ENCODE peak calls at places on chromosome 21, in five cellular contexts. One of them, this sample, is unnamed.

GRCh38 chr21:26849428-26850115 is 4.4 kb upstream of the ADAMTS1 start:
- DNase-seq in DND-41: no peak
- DNase-seq in endodermal cell: no peak
- DNase-seq in IMR-90: peak; percentile 80
- DNase-seq in fibroblast of lung: peak; percentile 85
- DNase-seq in this sample: no peak

GRCh38 chr21:14877581-14878228 is 187.1 kb downstream of the NRIP1 start:
- DNase-seq in DND-41: no peak
- DNase-seq in endodermal cell: no peak
- DNase-seq in IMR-90: peak; percentile 49
- DNase-seq in fibroblast of lung: peak; percentile 47
- DNase-seq in this sample: no peak

GRCh38 chr21:26130249-26130896 is 40.2 kb downstream of the APP start:
- DNase-seq in DND-41: no peak
- DNase-seq in endodermal cell: no peak
- DNase-seq in IMR-90: peak; percentile 82
- DNase-seq in fibroblast of lung: peak; percentile 76
- DNase-seq in this sample: no peak

GRCh38 chr21:15894596-15894995 is 164.8 kb downstream of the USP25 start:
- DNase-seq in DND-41: no peak
- DNase-seq in endodermal cell: no peak
- DNase-seq in IMR-90: peak; percentile 38
- DNase-seq in fibroblast of lung: peak; percentile 56
- DNase-seq in this sample: no peak

GRCh38 chr21:35976929-35977328 is 83.4 kb downstream of the SETD4 start:
- DNase-seq in DND-41: no peak
- DNase-seq in endodermal cell: no peak
- DNase-seq in IMR-90: no peak
- DNase-seq in fibroblast of lung: no peak
- DNase-seq in this sample: no peak

GRCh38 chr21:26055010-26055409 is 115.6 kb downstream of the APP start:
- DNase-seq in DND-41: no peak
- DNase-seq in endodermal cell: no peak
- DNase-seq in IMR-90: no peak
- DNase-seq in fibroblast of lung: no peak
- DNase-seq in this sample: no peak

GRCh38 chr21:37483776-37484175 is 117.2 kb downstream of the DYRK1A start:
- DNase-seq in DND-41: no peak
- DNase-seq in endodermal cell: peak; percentile 84
- DNase-seq in IMR-90: no peak
- DNase-seq in fibroblast of lung: no peak
- DNase-seq in this sample: no peak

GRCh38 chr21:35475768-35476167 is 426.7 kb upstream of the RUNX1 start:
- DNase-seq in DND-41: peak; percentile 64
- DNase-seq in endodermal cell: no peak
- DNase-seq in IMR-90: peak; percentile 75
- DNase-seq in fibroblast of lung: peak; percentile 84
- DNase-seq in this sample: no peak

GRCh38 chr21:39088831-39089380 is 94.3 kb downstream of the PSMG1 start:
- DNase-seq in DND-41: no peak
- DNase-seq in endodermal cell: no peak
- DNase-seq in IMR-90: peak; percentile 82
- DNase-seq in fibroblast of lung: peak; percentile 76
- DNase-seq in this sample: no peak

GRCh38 chr21:27793901-27794300 is 827.0 kb upstream of the ADAMTS5 start:
- DNase-seq in DND-41: no peak
- DNase-seq in endodermal cell: no peak
- DNase-seq in IMR-90: no peak
- DNase-seq in fibroblast of lung: no peak
- DNase-seq in this sample: no peak

GRCh38 chr21:31656199-31657095 is 3.0 kb upstream of the SOD1 start:
- DNase-seq in DND-41: no peak
- DNase-seq in endodermal cell: no peak
- DNase-seq in IMR-90: peak; percentile 47
- DNase-seq in fibroblast of lung: no peak
- DNase-seq in this sample: no peak

GRCh38 chr21:45080639-45081414 is 6.4 kb downstream of the ADARB1 start:
- DNase-seq in DND-41: peak; percentile 68
- DNase-seq in endodermal cell: peak; percentile 27
- DNase-seq in IMR-90: peak; percentile 66
- DNase-seq in fibroblast of lung: peak; percentile 48
- DNase-seq in this sample: no peak

GRCh38 chr21:25582888-25583287 is 24.4 kb downstream of the MRPL39 start:
- DNase-seq in DND-41: no peak
- DNase-seq in endodermal cell: no peak
- DNase-seq in IMR-90: no peak
- DNase-seq in fibroblast of lung: no peak
- DNase-seq in this sample: no peak

GRCh38 chr21:31604591-31605190 is 54.8 kb upstream of the SOD1 start:
- DNase-seq in DND-41: peak; percentile 70
- DNase-seq in endodermal cell: peak; percentile 84
- DNase-seq in IMR-90: peak; percentile 54
- DNase-seq in fibroblast of lung: peak; percentile 71
- DNase-seq in this sample: peak; percentile 55

GRCh38 chr21:45011426-45011825 is 63.0 kb upstream of the ADARB1 start:
- DNase-seq in DND-41: no peak
- DNase-seq in endodermal cell: no peak
- DNase-seq in IMR-90: no peak
- DNase-seq in fibroblast of lung: no peak
- DNase-seq in this sample: no peak

GRCh38 chr21:35779690-35780570 is 280.4 kb downstream of the SETD4 start:
- DNase-seq in DND-41: no peak
- DNase-seq in endodermal cell: no peak
- DNase-seq in IMR-90: peak; percentile 91
- DNase-seq in fibroblast of lung: peak; percentile 46
- DNase-seq in this sample: no peak

GRCh38 chr21:34065015-34065414 is 8.4 kb upstream of the MRPS6 start:
- DNase-seq in DND-41: no peak
- DNase-seq in endodermal cell: no peak
- DNase-seq in IMR-90: no peak
- DNase-seq in fibroblast of lung: no peak
- DNase-seq in this sample: no peak

GRCh38 chr21:16572032-16572431 is 842.2 kb downstream of the USP25 start:
- DNase-seq in DND-41: no peak
- DNase-seq in endodermal cell: no peak
- DNase-seq in IMR-90: peak; percentile 77
- DNase-seq in fibroblast of lung: no peak
- DNase-seq in this sample: no peak

GRCh38 chr21:34029724-34030528 is 43.5 kb upstream of the MRPS6 start:
- DNase-seq in DND-41: no peak
- DNase-seq in endodermal cell: peak; percentile 87
- DNase-seq in IMR-90: peak; percentile 82
- DNase-seq in fibroblast of lung: peak; percentile 89
- DNase-seq in this sample: peak; percentile 7

GRCh38 chr21:34630536-34631143 is 15.7 kb upstream of the RCAN1 start:
- DNase-seq in DND-41: peak; percentile 52
- DNase-seq in endodermal cell: peak; percentile 55
- DNase-seq in IMR-90: peak; percentile 60
- DNase-seq in fibroblast of lung: peak; percentile 69
- DNase-seq in this sample: peak; percentile 65

GRCh38 chr21:46084041-46084561 is 13.8 kb upstream of the COL6A2 start:
- DNase-seq in DND-41: no peak
- DNase-seq in endodermal cell: no peak
- DNase-seq in IMR-90: no peak
- DNase-seq in fibroblast of lung: no peak
- DNase-seq in this sample: no peak

GRCh38 chr21:43885721-43886120 is 20.7 kb downstream of the AGPAT3 start:
- DNase-seq in DND-41: no peak
- DNase-seq in endodermal cell: no peak
- DNase-seq in IMR-90: no peak
- DNase-seq in fibroblast of lung: no peak
- DNase-seq in this sample: no peak

GRCh38 chr21:32916522-32917099 is 109.1 kb upstream of the OLIG2 start:
- DNase-seq in DND-41: peak; percentile 12
- DNase-seq in endodermal cell: no peak
- DNase-seq in IMR-90: no peak
- DNase-seq in fibroblast of lung: no peak
- DNase-seq in this sample: no peak

GRCh38 chr21:46127239-46128105 is 27.9 kb downstream of the FTCD start:
- DNase-seq in DND-41: no peak
- DNase-seq in endodermal cell: peak; percentile 44
- DNase-seq in IMR-90: no peak
- DNase-seq in fibroblast of lung: no peak
- DNase-seq in this sample: no peak

GRCh38 chr21:32215306-32215685 is 63.6 kb downstream of the MIS18A start:
- DNase-seq in DND-41: no peak
- DNase-seq in endodermal cell: no peak
- DNase-seq in IMR-90: no peak
- DNase-seq in fibroblast of lung: no peak
- DNase-seq in this sample: no peak

GRCh38 chr21:20443558-20444155 is 554.6 kb upstream of the NCAM2 start:
- DNase-seq in DND-41: no peak
- DNase-seq in endodermal cell: peak; percentile 47
- DNase-seq in IMR-90: no peak
- DNase-seq in fibroblast of lung: no peak
- DNase-seq in this sample: no peak

GRCh38 chr21:33238146-33238545 is 8.4 kb downstream of the IFNAR2 start:
- DNase-seq in DND-41: no peak
- DNase-seq in endodermal cell: no peak
- DNase-seq in IMR-90: no peak
- DNase-seq in fibroblast of lung: no peak
- DNase-seq in this sample: no peak

GRCh38 chr21:23021481-23021880 is 2023.3 kb downstream of the NCAM2 start:
- DNase-seq in DND-41: no peak
- DNase-seq in endodermal cell: no peak
- DNase-seq in IMR-90: no peak
- DNase-seq in fibroblast of lung: no peak
- DNase-seq in this sample: no peak

GRCh38 chr21:45104560-45104959 is 30.2 kb downstream of the ADARB1 start:
- DNase-seq in DND-41: no peak
- DNase-seq in endodermal cell: no peak
- DNase-seq in IMR-90: no peak
- DNase-seq in fibroblast of lung: no peak
- DNase-seq in this sample: no peak

GRCh38 chr21:45512626-45513002 is 29.6 kb downstream of the SLC19A1 start:
- DNase-seq in DND-41: no peak
- DNase-seq in endodermal cell: peak; percentile 46
- DNase-seq in IMR-90: no peak
- DNase-seq in fibroblast of lung: no peak
- DNase-seq in this sample: no peak

GRCh38 chr21:44984792-44985440 is 45.1 kb downstream of the SLX9 start:
- DNase-seq in DND-41: no peak
- DNase-seq in endodermal cell: peak; percentile 79
- DNase-seq in IMR-90: no peak
- DNase-seq in fibroblast of lung: no peak
- DNase-seq in this sample: peak; percentile 3

GRCh38 chr21:38679531-38679930 is 126.2 kb upstream of the ETS2 start:
- DNase-seq in DND-41: no peak
- DNase-seq in endodermal cell: no peak
- DNase-seq in IMR-90: peak; percentile 62
- DNase-seq in fibroblast of lung: peak; percentile 45
- DNase-seq in this sample: no peak

GRCh38 chr21:26883768-26884167 is 38.6 kb upstream of the ADAMTS1 start:
- DNase-seq in DND-41: no peak
- DNase-seq in endodermal cell: no peak
- DNase-seq in IMR-90: peak; percentile 15
- DNase-seq in fibroblast of lung: peak; percentile 8
- DNase-seq in this sample: no peak

GRCh38 chr21:35319684-35320083 is 270.6 kb upstream of the RUNX1 start:
- DNase-seq in DND-41: no peak
- DNase-seq in endodermal cell: no peak
- DNase-seq in IMR-90: no peak
- DNase-seq in fibroblast of lung: no peak
- DNase-seq in this sample: no peak

DNA sequence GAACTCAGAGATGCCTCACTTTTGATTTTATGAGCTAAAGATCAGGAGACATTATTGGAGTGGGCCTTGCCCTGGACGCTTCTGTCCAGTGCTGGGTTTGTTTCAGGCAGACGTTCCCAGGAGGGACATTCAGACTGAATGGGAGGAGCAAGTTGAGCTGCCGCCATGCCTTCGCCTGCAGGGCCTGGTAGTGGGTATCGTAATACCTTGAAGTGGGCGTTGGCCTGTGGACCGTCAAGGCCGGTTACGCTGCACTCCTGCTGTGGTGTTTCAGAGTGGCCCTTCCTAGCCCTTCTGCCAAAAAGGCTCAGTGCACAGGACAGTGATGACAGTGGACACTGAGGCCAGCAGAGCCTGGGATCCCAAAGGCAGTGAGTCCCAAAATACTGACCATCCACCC is 1.6 kb downstream of the FAM3B start:
- DNase-seq in DND-41: no peak
- DNase-seq in endodermal cell: no peak
- DNase-seq in IMR-90: no peak
- DNase-seq in fibroblast of lung: no peak
- DNase-seq in this sample: no peak
- H3K27me3 ChIP-seq in DND-41: no peaks in the 10 kb centered on the region
- H3K27me3 ChIP-seq in endodermal cell: peaks cover 42% of the 10 kb centered on the region
- H3K27me3 ChIP-seq in IMR-90: peaks cover 42% of the 10 kb centered on the region
- H3K27me3 ChIP-seq in fibroblast of lung: peaks cover 9% of the 10 kb centered on the region
- H3K27me3 ChIP-seq in this sample: no peaks in the 10 kb centered on the region

DNA sequence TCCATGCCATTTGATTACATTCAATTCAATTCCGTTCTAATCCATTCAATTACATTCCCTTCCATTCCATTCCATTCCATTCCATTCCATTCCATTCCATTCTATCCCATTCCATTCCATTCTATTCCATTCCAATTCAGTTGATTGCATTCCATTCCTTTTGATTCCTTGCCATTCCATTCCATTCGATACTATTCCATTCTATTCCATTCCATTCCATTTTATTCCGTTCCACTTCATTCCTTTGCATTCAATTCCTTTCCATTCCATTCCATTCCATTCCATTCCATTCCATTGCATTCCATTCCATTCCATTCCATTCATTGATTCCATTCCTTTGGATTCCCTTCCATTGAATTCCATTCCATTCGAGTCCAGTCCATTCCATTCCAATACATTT is 2574.0 kb upstream of the TPTE start:
- DNase-seq in DND-41: no peak
- DNase-seq in endodermal cell: no peak
- DNase-seq in IMR-90: no peak
- DNase-seq in fibroblast of lung: no peak
- DNase-seq in this sample: no peak
- H3K9me3 ChIP-seq in DND-41: peaks cover 96% of the 10 kb centered on the region
- H3K9me3 ChIP-seq in endodermal cell: no peaks in the 10 kb centered on the region
- H3K9me3 ChIP-seq in IMR-90: peaks cover 66% of the 10 kb centered on the region
- H3K9me3 ChIP-seq in fibroblast of lung: peaks cover 29% of the 10 kb centered on the region
- H3K9me3 ChIP-seq in this sample: peaks cover 8% of the 10 kb centered on the region

GRCh38 chr21:29470397-29470796 is 171.7 kb downstream of the BACH1 start:
- DNase-seq in DND-41: no peak
- DNase-seq in endodermal cell: no peak
- DNase-seq in IMR-90: peak; percentile 15
- DNase-seq in fibroblast of lung: no peak
- DNase-seq in this sample: no peak

GRCh38 chr21:29462475-29462874 is 163.8 kb downstream of the BACH1 start:
- DNase-seq in DND-41: no peak
- DNase-seq in endodermal cell: no peak
- DNase-seq in IMR-90: no peak
- DNase-seq in fibroblast of lung: no peak
- DNase-seq in this sample: no peak

GRCh38 chr21:29466532-29466931 is 167.8 kb downstream of the BACH1 start:
- DNase-seq in DND-41: no peak
- DNase-seq in endodermal cell: no peak
- DNase-seq in IMR-90: no peak
- DNase-seq in fibroblast of lung: no peak
- DNase-seq in this sample: no peak

GRCh38 chr21:29465528-29465927 is 166.8 kb downstream of the BACH1 start:
- DNase-seq in DND-41: no peak
- DNase-seq in endodermal cell: no peak
- DNase-seq in IMR-90: peak; percentile 46
- DNase-seq in fibroblast of lung: no peak
- DNase-seq in this sample: no peak
- H3K4me3 ChIP-seq in DND-41: no peak overlapping the region
- H3K4me3 ChIP-seq in endodermal cell: no peak overlapping the region
- H3K4me3 ChIP-seq in IMR-90: no peak overlapping the region
- H3K4me3 ChIP-seq in fibroblast of lung: no peak overlapping the region
- H3K4me3 ChIP-seq in this sample: no peak overlapping the region

GRCh38 chr21:42564561-42564971 is 50.9 kb downstream of the SLC37A1 start:
- DNase-seq in DND-41: no peak
- DNase-seq in endodermal cell: peak; percentile 17
- DNase-seq in IMR-90: no peak
- DNase-seq in fibroblast of lung: no peak
- DNase-seq in this sample: no peak
- H3K27me3 ChIP-seq in DND-41: no peaks in the 10 kb centered on the region
- H3K27me3 ChIP-seq in endodermal cell: no peaks in the 10 kb centered on the region
- H3K27me3 ChIP-seq in IMR-90: peaks cover 12% of the 10 kb centered on the region
- H3K27me3 ChIP-seq in fibroblast of lung: no peaks in the 10 kb centered on the region
- H3K27me3 ChIP-seq in this sample: no peaks in the 10 kb centered on the region

This sample was measured in naive thymus-derived CD4-positive, alpha-beta T cell.